ENCODE peak calls at places on chromosome 1, in seven cellular contexts. One of them, this sample, is unnamed.
A peak's percentile ranks its signal among the peaks of the same experiment; 100 is the strongest.

GRCh38 chr1:184425449-184426277 is 38.8 kb downstream of the C1orf21 start:
- DNase-seq in cardiac muscle cell: no peak
- DNase-seq in kidney: no peak
- DNase-seq in mucosa of descending colon: peak; percentile 89
- DNase-seq in astrocyte: no peak
- DNase-seq in psoas muscle: no peak
- DNase-seq in endodermal cell: no peak
- DNase-seq in this sample: peak; percentile 65

GRCh38 chr1:10794724-10795304 is 1.6 kb downstream of the CASZ1 start:
- DNase-seq in cardiac muscle cell: peak; percentile 78
- DNase-seq in kidney: no peak
- DNase-seq in mucosa of descending colon: no peak
- DNase-seq in astrocyte: no peak
- DNase-seq in psoas muscle: peak; percentile 86
- DNase-seq in endodermal cell: peak; percentile 77
- DNase-seq in this sample: peak; percentile 30

GRCh38 chr1:174953657-174954435 is 45.9 kb upstream of the CACYBP start:
- DNase-seq in cardiac muscle cell: no peak
- DNase-seq in kidney: no peak
- DNase-seq in mucosa of descending colon: peak; percentile 62
- DNase-seq in astrocyte: no peak
- DNase-seq in psoas muscle: no peak
- DNase-seq in endodermal cell: no peak
- DNase-seq in this sample: no peak

GRCh38 chr1:14599173-14599754 is 779 bp downstream of the KAZN start:
- DNase-seq in cardiac muscle cell: peak; percentile 73
- DNase-seq in kidney: peak; percentile 81
- DNase-seq in mucosa of descending colon: no peak
- DNase-seq in astrocyte: no peak
- DNase-seq in psoas muscle: no peak
- DNase-seq in endodermal cell: peak; percentile 77
- DNase-seq in this sample: no peak

GRCh38 chr1:15192916-15193550 is 39.5 kb downstream of the TMEM51 start:
- DNase-seq in cardiac muscle cell: no peak
- DNase-seq in kidney: no peak
- DNase-seq in mucosa of descending colon: no peak
- DNase-seq in astrocyte: no peak
- DNase-seq in psoas muscle: peak; percentile 23
- DNase-seq in endodermal cell: no peak
- DNase-seq in this sample: no peak

GRCh38 chr1:7284839-7285435 is 486.2 kb upstream of the VAMP3 start:
- DNase-seq in cardiac muscle cell: no peak
- DNase-seq in kidney: no peak
- DNase-seq in mucosa of descending colon: no peak
- DNase-seq in astrocyte: peak; percentile 33
- DNase-seq in psoas muscle: no peak
- DNase-seq in endodermal cell: peak; percentile 57
- DNase-seq in this sample: no peak

GRCh38 chr1:170010443-170010842 is 64.1 kb downstream of the KIFAP3 start:
- DNase-seq in cardiac muscle cell: peak; percentile 67
- DNase-seq in kidney: no peak
- DNase-seq in mucosa of descending colon: peak; percentile 83
- DNase-seq in astrocyte: peak; percentile 29
- DNase-seq in psoas muscle: no peak
- DNase-seq in endodermal cell: peak; percentile 49
- DNase-seq in this sample: peak; percentile 25

GRCh38 chr1:98104285-98104684 is 183.5 kb upstream of the DPYD start:
- DNase-seq in cardiac muscle cell: no peak
- DNase-seq in kidney: no peak
- DNase-seq in mucosa of descending colon: no peak
- DNase-seq in astrocyte: peak; percentile 76
- DNase-seq in psoas muscle: no peak
- DNase-seq in endodermal cell: no peak
- DNase-seq in this sample: no peak

GRCh38 chr1:30847358-30847972 is 61.1 kb downstream of the SDC3 start:
- DNase-seq in cardiac muscle cell: no peak
- DNase-seq in kidney: peak; percentile 97
- DNase-seq in mucosa of descending colon: peak; percentile 79
- DNase-seq in astrocyte: peak; percentile 73
- DNase-seq in psoas muscle: peak; percentile 82
- DNase-seq in endodermal cell: peak; percentile 85
- DNase-seq in this sample: no peak

GRCh38 chr1:1124508-1124785 is 8.6 kb upstream of the C1orf159 start:
- DNase-seq in cardiac muscle cell: no peak
- DNase-seq in kidney: no peak
- DNase-seq in mucosa of descending colon: peak; percentile 83
- DNase-seq in astrocyte: no peak
- DNase-seq in psoas muscle: peak; percentile 44
- DNase-seq in endodermal cell: no peak
- DNase-seq in this sample: no peak

GRCh38 chr1:1121611-1122077 is 5.8 kb upstream of the C1orf159 start:
- DNase-seq in cardiac muscle cell: no peak
- DNase-seq in kidney: peak; percentile 78
- DNase-seq in mucosa of descending colon: no peak
- DNase-seq in astrocyte: no peak
- DNase-seq in psoas muscle: no peak
- DNase-seq in endodermal cell: no peak
- DNase-seq in this sample: peak; percentile 7

GRCh38 chr1:1123581-1124507 is 8.0 kb upstream of the C1orf159 start:
- DNase-seq in cardiac muscle cell: no peak
- DNase-seq in kidney: peak; percentile 44
- DNase-seq in mucosa of descending colon: no peak
- DNase-seq in astrocyte: no peak
- DNase-seq in psoas muscle: peak; percentile 47
- DNase-seq in endodermal cell: no peak
- DNase-seq in this sample: peak; percentile 30

GRCh38 chr1:1122078-1122811 is 6.4 kb upstream of the C1orf159 start:
- DNase-seq in cardiac muscle cell: peak; percentile 89
- DNase-seq in kidney: peak; percentile 95
- DNase-seq in mucosa of descending colon: peak; percentile 89
- DNase-seq in astrocyte: no peak
- DNase-seq in psoas muscle: peak; percentile 90
- DNase-seq in endodermal cell: peak; percentile 94
- DNase-seq in this sample: peak; percentile 90

DNA sequence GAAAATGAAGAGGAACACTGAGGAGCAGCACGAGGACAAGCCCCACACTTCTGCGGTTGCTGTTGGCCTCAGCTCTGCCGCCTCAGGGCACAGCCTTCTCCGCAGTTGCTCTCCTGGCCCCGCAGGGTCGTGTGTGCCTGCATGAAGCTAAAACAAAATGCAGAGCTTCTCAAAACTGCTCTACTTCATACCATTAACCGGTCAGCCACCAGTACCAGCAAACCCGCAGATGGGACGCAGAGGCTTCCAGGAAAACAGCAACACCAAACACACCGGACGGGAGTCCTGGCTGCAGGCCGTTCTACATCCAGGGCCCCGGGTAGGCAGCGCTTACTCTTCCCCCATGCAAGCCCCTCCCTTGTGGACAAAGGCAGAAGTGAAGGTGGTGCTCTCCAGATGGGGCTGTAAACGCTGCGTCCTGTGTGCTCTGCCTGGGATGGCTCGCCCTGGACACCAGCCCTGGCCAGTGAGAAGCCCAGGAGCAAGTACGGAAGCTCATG is 7.1 kb upstream of the C1orf159 start:
- DNase-seq in cardiac muscle cell: no peak
- DNase-seq in kidney: peak; percentile 58
- DNase-seq in mucosa of descending colon: peak; percentile 78
- DNase-seq in astrocyte: no peak
- DNase-seq in psoas muscle: peak; percentile 32
- DNase-seq in endodermal cell: peak; percentile 56
- DNase-seq in this sample: peak; percentile 39
- TF ChIP-seq CTCF in cardiac muscle cell: no peak
- TF ChIP-seq CTCF in kidney: no peak
- TF ChIP-seq CTCF in mucosa of descending colon: no peak
- TF ChIP-seq CTCF in astrocyte: no peak
- TF ChIP-seq CTCF in psoas muscle: no peak
- TF ChIP-seq CTCF in endodermal cell: no peak
- TF ChIP-seq CTCF in this sample: no peak

GRCh38 chr1:161185282-161185682 is 8.0 kb upstream of the B4GALT3 start:
- DNase-seq in cardiac muscle cell: no peak
- DNase-seq in kidney: peak; percentile 87
- DNase-seq in mucosa of descending colon: peak; percentile 75
- DNase-seq in astrocyte: peak; percentile 57
- DNase-seq in psoas muscle: peak; percentile 77
- DNase-seq in endodermal cell: no peak
- DNase-seq in this sample: peak; percentile 37
- H3K4me1 ChIP-seq in cardiac muscle cell: no peaks in the 10 kb centered on the region
- H3K4me1 ChIP-seq in kidney: no peaks in the 10 kb centered on the region
- H3K4me1 ChIP-seq in mucosa of descending colon: no peaks in the 10 kb centered on the region
- H3K4me1 ChIP-seq in astrocyte: peaks cover 5% of the 10 kb centered on the region
- H3K4me1 ChIP-seq in psoas muscle: peaks cover 16% of the 10 kb centered on the region
- H3K4me1 ChIP-seq in endodermal cell: no peaks in the 10 kb centered on the region
- H3K4me1 ChIP-seq in this sample: no peaks in the 10 kb centered on the region

GRCh38 chr1:37347104-37347503 is 127.3 kb upstream of the ZC3H12A start:
- DNase-seq in cardiac muscle cell: no peak
- DNase-seq in kidney: no peak
- DNase-seq in mucosa of descending colon: no peak
- DNase-seq in astrocyte: no peak
- DNase-seq in psoas muscle: no peak
- DNase-seq in endodermal cell: no peak
- DNase-seq in this sample: no peak
- TF ChIP-seq CTCF in cardiac muscle cell: no peak
- TF ChIP-seq CTCF in kidney: no peak
- TF ChIP-seq CTCF in mucosa of descending colon: no peak
- TF ChIP-seq CTCF in astrocyte: no peak
- TF ChIP-seq CTCF in psoas muscle: no peak
- TF ChIP-seq CTCF in endodermal cell: peak; percentile 14
- TF ChIP-seq CTCF in this sample: no peak

GRCh38 chr1:48051466-48052126 is 54.4 kb upstream of the TRABD2B start:
- DNase-seq in cardiac muscle cell: no peak
- DNase-seq in kidney: no peak
- DNase-seq in mucosa of descending colon: no peak
- DNase-seq in astrocyte: no peak
- DNase-seq in psoas muscle: no peak
- DNase-seq in endodermal cell: peak; percentile 58
- DNase-seq in this sample: no peak

GRCh38 chr1:48055854-48056253 is 58.7 kb upstream of the TRABD2B start:
- DNase-seq in cardiac muscle cell: no peak
- DNase-seq in kidney: no peak
- DNase-seq in mucosa of descending colon: no peak
- DNase-seq in astrocyte: no peak
- DNase-seq in psoas muscle: no peak
- DNase-seq in endodermal cell: peak; percentile 86
- DNase-seq in this sample: no peak

GRCh38 chr1:48054246-48054645 is 57.1 kb upstream of the TRABD2B start:
- DNase-seq in cardiac muscle cell: no peak
- DNase-seq in kidney: no peak
- DNase-seq in mucosa of descending colon: no peak
- DNase-seq in astrocyte: no peak
- DNase-seq in psoas muscle: no peak
- DNase-seq in endodermal cell: no peak
- DNase-seq in this sample: no peak

GRCh38 chr1:48049823-48050539 is 52.8 kb upstream of the TRABD2B start:
- DNase-seq in cardiac muscle cell: peak; percentile 69
- DNase-seq in kidney: no peak
- DNase-seq in mucosa of descending colon: no peak
- DNase-seq in astrocyte: no peak
- DNase-seq in psoas muscle: no peak
- DNase-seq in endodermal cell: peak; percentile 76
- DNase-seq in this sample: no peak

GRCh38 chr1:48052923-48053291 is 55.7 kb upstream of the TRABD2B start:
- DNase-seq in cardiac muscle cell: no peak
- DNase-seq in kidney: no peak
- DNase-seq in mucosa of descending colon: no peak
- DNase-seq in astrocyte: no peak
- DNase-seq in psoas muscle: no peak
- DNase-seq in endodermal cell: no peak
- DNase-seq in this sample: no peak
- H3K4me1 ChIP-seq in cardiac muscle cell: peaks cover 33% of the 10 kb centered on the region
- H3K4me1 ChIP-seq in kidney: peaks cover 34% of the 10 kb centered on the region
- H3K4me1 ChIP-seq in mucosa of descending colon: peaks cover 6% of the 10 kb centered on the region
- H3K4me1 ChIP-seq in astrocyte: peaks cover 24% of the 10 kb centered on the region
- H3K4me1 ChIP-seq in psoas muscle: no peaks in the 10 kb centered on the region
- H3K4me1 ChIP-seq in endodermal cell: peaks cover 42% of the 10 kb centered on the region
- H3K4me1 ChIP-seq in this sample: no peaks in the 10 kb centered on the region

GRCh38 chr1:178180405-178180804 is 86.5 kb downstream of the RASAL2 start:
- DNase-seq in cardiac muscle cell: no peak
- DNase-seq in kidney: no peak
- DNase-seq in mucosa of descending colon: no peak
- DNase-seq in astrocyte: no peak
- DNase-seq in psoas muscle: no peak
- DNase-seq in endodermal cell: no peak
- DNase-seq in this sample: no peak

GRCh38 chr1:178188306-178188705 is 94.4 kb downstream of the RASAL2 start:
- DNase-seq in cardiac muscle cell: no peak
- DNase-seq in kidney: no peak
- DNase-seq in mucosa of descending colon: no peak
- DNase-seq in astrocyte: no peak
- DNase-seq in psoas muscle: no peak
- DNase-seq in endodermal cell: no peak
- DNase-seq in this sample: no peak

GRCh38 chr1:178183796-178184195 is 89.9 kb downstream of the RASAL2 start:
- DNase-seq in cardiac muscle cell: no peak
- DNase-seq in kidney: no peak
- DNase-seq in mucosa of descending colon: no peak
- DNase-seq in astrocyte: no peak
- DNase-seq in psoas muscle: no peak
- DNase-seq in endodermal cell: no peak
- DNase-seq in this sample: no peak
- TF ChIP-seq CTCF in cardiac muscle cell: no peak
- TF ChIP-seq CTCF in kidney: no peak
- TF ChIP-seq CTCF in mucosa of descending colon: no peak
- TF ChIP-seq CTCF in astrocyte: no peak
- TF ChIP-seq CTCF in psoas muscle: no peak
- TF ChIP-seq CTCF in endodermal cell: no peak
- TF ChIP-seq CTCF in this sample: no peak

GRCh38 chr1:235917267-235917811 is 50.6 kb upstream of the LYST start:
- DNase-seq in cardiac muscle cell: no peak
- DNase-seq in kidney: peak; percentile 85
- DNase-seq in mucosa of descending colon: peak; percentile 56
- DNase-seq in astrocyte: peak; percentile 99
- DNase-seq in psoas muscle: peak; percentile 73
- DNase-seq in endodermal cell: no peak
- DNase-seq in this sample: peak; percentile 74
- H3K4me1 ChIP-seq in cardiac muscle cell: peaks cover 16% of the 10 kb centered on the region
- H3K4me1 ChIP-seq in kidney: no peaks in the 10 kb centered on the region
- H3K4me1 ChIP-seq in mucosa of descending colon: peaks cover 22% of the 10 kb centered on the region
- H3K4me1 ChIP-seq in astrocyte: peaks cover 46% of the 10 kb centered on the region
- H3K4me1 ChIP-seq in psoas muscle: peaks cover 11% of the 10 kb centered on the region
- H3K4me1 ChIP-seq in endodermal cell: peaks cover 16% of the 10 kb centered on the region
- H3K4me1 ChIP-seq in this sample: peaks cover 31% of the 10 kb centered on the region